ENCODE peak calls at places on chromosomes 7 and 10, in nine cellular contexts. M is heart right ventricle; B is HepG2; T is LoVo; V is activated T-cell treated with anti-CD3 and anti-CD28 coated beads for 48 hours; S is GM06990; Z is endothelial cell; Y is PC-9; H is activated naive CD4-positive, alpha-beta T cell. O is an unnamed sample.
A peak's percentile ranks its signal among the peaks of the same experiment; 100 is the strongest.

GRCh38 chr7:117472335-117472734 is 7.5 kb upstream of the CFTR start:
- DNase-seq in M (peak; percentile 38), B (no peak), T (no peak), V (no peak), S (no peak), Z (no peak), Y (no peak), H (no peak), O (no peak)

GRCh38 chr10:77554996-77555397 is 82.6 kb downstream of the KCNMA1 start:
- DNase-seq in M (no peak), B (no peak), T (no peak), V (no peak), S (no peak), Z (no peak), Y (no peak), H (no peak), O (no peak)

GRCh38 chr10:117294735-117295134 is 53.8 kb downstream of the SLC18A2 start:
- DNase-seq in M (no peak), B (no peak), T (no peak), V (no peak), S (no peak), Z (no peak), Y (no peak), H (no peak), O (no peak)

GRCh38 chr7:55571534-55572377 is 546 bp downstream of the VOPP1 start:
- DNase-seq in M (peak; percentile 32), B (peak; percentile 34), T (peak; percentile 70), V (peak; percentile 60), S (peak; percentile 83), Z (peak; percentile 57), Y (peak; percentile 73), H (peak; percentile 37), O (no peak)

GRCh38 chr7:155753446-155753965 is 58.8 kb downstream of the SHH start:
- DNase-seq in M (no peak), B (no peak), T (no peak), V (no peak), S (no peak), Z (no peak), Y (no peak), H (no peak), O (peak; percentile 10)

GRCh38 chr7:96637531-96637930 is 72.1 kb downstream of the SEM1 start:
- DNase-seq in M (no peak), B (no peak), T (no peak), V (no peak), S (no peak), Z (no peak), Y (no peak), H (no peak), O (no peak)

GRCh38 chr10:108653466-108653865 is 1269.8 kb downstream of the XPNPEP1 start:
- DNase-seq in M (no peak), B (no peak), T (no peak), V (no peak), S (no peak), Z (no peak), Y (no peak), H (no peak), O (no peak)

GRCh38 chr10:131818510-131819234 is 82.1 kb upstream of the PPP2R2D start:
- DNase-seq in M (no peak), B (no peak), T (no peak), V (no peak), S (no peak), Z (no peak), Y (no peak), H (no peak), O (no peak)

GRCh38 chr10:131771634-131772358 is 129.0 kb upstream of the PPP2R2D start:
- DNase-seq in M (no peak), B (no peak), T (no peak), V (no peak), S (no peak), Z (no peak), Y (no peak), H (no peak), O (no peak)

GRCh38 chr7:143299840-143300239 is 11.7 kb downstream of the CASP2 start:
- DNase-seq in M (no peak), B (peak; percentile 36), T (peak; percentile 47), V (peak; percentile 46), S (no peak), Z (peak; percentile 66), Y (peak; percentile 49), H (peak; percentile 45), O (no peak)

GRCh38 chr10:84293574-84294016 is 34.8 kb upstream of the CCSER2 start:
- DNase-seq in M (no peak), B (no peak), T (no peak), V (peak; percentile 24), S (no peak), Z (no peak), Y (no peak), H (no peak), O (no peak)

GRCh38 chr7:134643131-134643530 is 3.5 kb upstream of the BPGM start:
- DNase-seq in M (no peak), B (no peak), T (no peak), V (no peak), S (no peak), Z (no peak), Y (no peak), H (no peak), O (no peak)

GRCh38 chr10:7520496-7521485 is 110.0 kb upstream of the SFMBT2 start:
- DNase-seq in M (no peak), B (no peak), T (no peak), V (no peak), S (peak; percentile 57), Z (no peak), Y (no peak), H (no peak), O (no peak)

GRCh38 chr7:81627565-81628287 is 142.1 kb downstream of the HGF start:
- DNase-seq in M (no peak), B (no peak), T (no peak), V (no peak), S (no peak), Z (no peak), Y (no peak), H (no peak), O (peak; percentile 60)

GRCh38 chr10:125190961-125191360 is 30.6 kb upstream of the CTBP2 start:
- DNase-seq in M (no peak), B (no peak), T (no peak), V (no peak), S (no peak), Z (no peak), Y (no peak), H (no peak), O (no peak)

GRCh38 chr7:25762511-25763119 is 389.4 kb upstream of the NFE2L3 start:
- DNase-seq in M (no peak), B (no peak), T (no peak), V (no peak), S (no peak), Z (no peak), Y (no peak), H (no peak), O (no peak)

GRCh38 chr10:44172883-44173557 is 211.9 kb downstream of the CXCL12 start:
- DNase-seq in M (no peak), B (no peak), T (peak; percentile 54), V (no peak), S (no peak), Z (no peak), Y (no peak), H (no peak), O (no peak)

GRCh38 chr10:96270564-96270963 is 805 bp downstream of the BLNK start:
- DNase-seq in M (no peak), B (no peak), T (no peak), V (no peak), S (no peak), Z (no peak), Y (no peak), H (no peak), O (no peak)

GRCh38 chr7:107355616-107356015 is 114.2 kb upstream of the GPR22 start:
- DNase-seq in M (no peak), B (no peak), T (no peak), V (no peak), S (no peak), Z (no peak), Y (no peak), H (no peak), O (no peak)

GRCh38 chr7:135159359-135160087 is 11.0 kb downstream of the CYREN start:
- DNase-seq in M (no peak), B (no peak), T (no peak), V (no peak), S (no peak), Z (no peak), Y (no peak), H (no peak), O (no peak)